ENCODE peak calls at places on chromosomes 12 and 14, in five cellular contexts. One of them, this sample, is unnamed.

GRCh38 chr12:121894633-121895032 is 6.0 kb downstream of the PSMD9 start:
- DNase-seq in tibial nerve: no peak
- DNase-seq in heart left ventricle: no peak
- DNase-seq in sigmoid colon: peak; percentile 69
- DNase-seq in upper lobe of right lung: no peak
- DNase-seq in this sample: no peak

GRCh38 chr12:13033266-13033875 is 10.8 kb upstream of the FAM234B start:
- DNase-seq in tibial nerve: no peak
- DNase-seq in heart left ventricle: no peak
- DNase-seq in sigmoid colon: no peak
- DNase-seq in upper lobe of right lung: no peak
- DNase-seq in this sample: no peak

GRCh38 chr12:100295764-100296555 is 29.0 kb downstream of the SCYL2 start:
- DNase-seq in tibial nerve: no peak
- DNase-seq in heart left ventricle: no peak
- DNase-seq in sigmoid colon: no peak
- DNase-seq in upper lobe of right lung: no peak
- DNase-seq in this sample: no peak

GRCh38 chr12:45725631-45726593 is 3.6 kb upstream of the ARID2 start:
- DNase-seq in tibial nerve: no peak
- DNase-seq in heart left ventricle: no peak
- DNase-seq in sigmoid colon: no peak
- DNase-seq in upper lobe of right lung: no peak
- DNase-seq in this sample: no peak

GRCh38 chr14:91945776-91946305 is 1.7 kb downstream of the FBLN5 start:
- DNase-seq in tibial nerve: no peak
- DNase-seq in heart left ventricle: no peak
- DNase-seq in sigmoid colon: no peak
- DNase-seq in upper lobe of right lung: no peak
- DNase-seq in this sample: peak; percentile 21

GRCh38 chr14:68244272-68244975 is 424.8 kb downstream of the RAD51B start:
- DNase-seq in tibial nerve: no peak
- DNase-seq in heart left ventricle: no peak
- DNase-seq in sigmoid colon: no peak
- DNase-seq in upper lobe of right lung: no peak
- DNase-seq in this sample: no peak

GRCh38 chr12:46891306-46891705 is 65.5 kb upstream of the SLC38A4 start:
- DNase-seq in tibial nerve: no peak
- DNase-seq in heart left ventricle: no peak
- DNase-seq in sigmoid colon: no peak
- DNase-seq in upper lobe of right lung: no peak
- DNase-seq in this sample: no peak

GRCh38 chr12:52876371-52876770 is 27.6 kb upstream of the KRT78 start:
- DNase-seq in tibial nerve: no peak
- DNase-seq in heart left ventricle: no peak
- DNase-seq in sigmoid colon: no peak
- DNase-seq in upper lobe of right lung: peak; percentile 90
- DNase-seq in this sample: no peak

GRCh38 chr12:32445356-32445755 is 46.0 kb downstream of the FGD4 start:
- DNase-seq in tibial nerve: no peak
- DNase-seq in heart left ventricle: no peak
- DNase-seq in sigmoid colon: no peak
- DNase-seq in upper lobe of right lung: no peak
- DNase-seq in this sample: no peak

GRCh38 chr12:6824962-6825381 is 3.2 kb upstream of the P3H3 start:
- DNase-seq in tibial nerve: no peak
- DNase-seq in heart left ventricle: no peak
- DNase-seq in sigmoid colon: no peak
- DNase-seq in upper lobe of right lung: no peak
- DNase-seq in this sample: no peak
- H3K27me3 ChIP-seq in tibial nerve: peaks cover 33% of the 10 kb centered on the region
- H3K27me3 ChIP-seq in heart left ventricle: no peaks in the 10 kb centered on the region
- H3K27me3 ChIP-seq in sigmoid colon: no peaks in the 10 kb centered on the region
- H3K27me3 ChIP-seq in upper lobe of right lung: no peaks in the 10 kb centered on the region
- H3K27me3 ChIP-seq in this sample: no peaks in the 10 kb centered on the region

GRCh38 chr14:62251237-62251636 is 489.0 kb downstream of the SNAPC1 start:
- DNase-seq in tibial nerve: no peak
- DNase-seq in heart left ventricle: no peak
- DNase-seq in sigmoid colon: no peak
- DNase-seq in upper lobe of right lung: no peak
- DNase-seq in this sample: no peak
- H3K27ac ChIP-seq in tibial nerve: no peak overlapping the region
- H3K27ac ChIP-seq in heart left ventricle: no peak overlapping the region
- H3K27ac ChIP-seq in sigmoid colon: no peak overlapping the region
- H3K27ac ChIP-seq in upper lobe of right lung: no peak overlapping the region
- H3K27ac ChIP-seq in this sample: no peak overlapping the region

GRCh38 chr12:68138480-68138879 is 21.1 kb downstream of the IFNG start:
- DNase-seq in tibial nerve: no peak
- DNase-seq in heart left ventricle: no peak
- DNase-seq in sigmoid colon: no peak
- DNase-seq in upper lobe of right lung: no peak
- DNase-seq in this sample: no peak
- H3K27me3 ChIP-seq in tibial nerve: no peaks in the 10 kb centered on the region
- H3K27me3 ChIP-seq in heart left ventricle: no peaks in the 10 kb centered on the region
- H3K27me3 ChIP-seq in sigmoid colon: no peaks in the 10 kb centered on the region
- H3K27me3 ChIP-seq in upper lobe of right lung: no peaks in the 10 kb centered on the region
- H3K27me3 ChIP-seq in this sample: no peaks in the 10 kb centered on the region

DNA sequence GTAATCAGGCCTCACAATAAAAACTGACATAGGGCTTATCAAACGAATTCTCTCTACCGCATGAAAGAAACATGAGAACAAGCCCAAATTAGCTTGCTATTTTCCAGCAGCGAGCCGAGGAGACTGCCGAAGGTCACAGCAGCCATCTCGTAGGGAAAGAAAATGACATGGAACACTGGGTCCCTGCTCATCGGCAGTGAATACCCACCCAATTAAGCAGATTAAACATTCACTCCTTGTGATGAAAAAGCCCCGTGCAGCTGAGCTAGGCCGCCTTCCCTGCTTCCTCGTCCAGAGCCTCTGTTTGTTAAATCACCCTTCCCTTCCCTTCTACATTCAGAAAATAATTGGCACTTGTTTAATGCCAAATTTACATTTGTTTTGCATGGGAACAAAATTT is 342.5 kb downstream of the RMST start:
- DNase-seq in tibial nerve: no peak
- DNase-seq in heart left ventricle: no peak
- DNase-seq in sigmoid colon: no peak
- DNase-seq in upper lobe of right lung: no peak
- DNase-seq in this sample: no peak
- H3K27ac ChIP-seq in tibial nerve: no peak overlapping the region
- H3K27ac ChIP-seq in heart left ventricle: no peak overlapping the region
- H3K27ac ChIP-seq in sigmoid colon: no peak overlapping the region
- H3K27ac ChIP-seq in upper lobe of right lung: no peak overlapping the region
- H3K27ac ChIP-seq in this sample: no peak overlapping the region

DNA sequence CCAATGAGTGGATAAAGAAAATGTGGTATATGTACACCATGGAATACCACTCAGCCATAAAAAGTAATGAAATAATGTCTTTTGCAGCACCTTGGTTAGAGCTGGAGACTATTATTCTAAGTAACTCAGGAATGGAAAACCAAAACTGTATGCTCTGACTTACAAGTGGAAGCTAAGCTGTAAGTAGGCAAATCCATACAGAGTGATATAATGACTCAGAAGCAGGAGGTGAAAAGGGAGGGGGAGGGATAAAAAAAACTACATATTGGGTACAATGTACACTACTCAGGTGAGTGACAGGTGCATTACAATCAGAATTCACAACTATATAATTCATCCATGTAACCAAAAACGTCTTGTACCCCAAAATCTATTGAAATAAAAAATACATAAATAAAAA is 15.1 kb upstream of the CLEC1A start:
- DNase-seq in tibial nerve: no peak
- DNase-seq in heart left ventricle: no peak
- DNase-seq in sigmoid colon: no peak
- DNase-seq in upper lobe of right lung: no peak
- DNase-seq in this sample: no peak
- H3K27me3 ChIP-seq in tibial nerve: no peaks in the 10 kb centered on the region
- H3K27me3 ChIP-seq in heart left ventricle: no peaks in the 10 kb centered on the region
- H3K27me3 ChIP-seq in sigmoid colon: no peaks in the 10 kb centered on the region
- H3K27me3 ChIP-seq in upper lobe of right lung: no peaks in the 10 kb centered on the region
- H3K27me3 ChIP-seq in this sample: no peaks in the 10 kb centered on the region

DNA sequence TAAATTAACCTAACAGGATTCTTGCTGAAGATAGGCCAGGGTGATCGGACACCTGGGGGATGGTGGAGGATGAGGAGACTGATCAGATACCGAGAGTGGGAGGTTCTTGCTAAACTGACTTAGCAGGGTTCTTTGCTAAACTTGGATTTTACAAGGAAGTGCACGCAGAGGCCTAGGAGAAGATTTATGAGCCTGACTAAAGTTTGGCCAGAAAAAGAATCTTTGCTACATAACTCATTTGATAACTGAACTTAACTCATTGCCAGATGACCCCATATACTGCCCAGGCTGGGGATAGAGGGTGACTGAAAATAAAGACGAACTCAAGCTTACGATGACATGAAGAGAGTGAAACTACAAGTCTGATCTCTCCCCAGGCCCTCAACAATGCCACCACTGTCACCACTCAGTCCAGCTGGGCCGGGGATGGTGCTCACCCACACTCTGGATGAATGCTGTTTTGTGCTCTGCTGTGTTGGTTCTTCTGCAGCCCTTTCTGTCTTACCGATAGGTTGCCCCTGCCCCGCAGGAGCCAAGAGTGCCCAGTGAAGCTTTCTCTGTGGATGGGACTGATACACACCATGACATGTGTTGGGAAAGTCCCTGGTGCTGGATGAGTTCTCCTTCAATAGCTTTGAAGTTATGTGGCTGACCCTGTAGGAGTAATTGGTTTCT is 29.0 kb downstream of the PPFIBP1 start:
- DNase-seq in tibial nerve: no peak
- DNase-seq in heart left ventricle: no peak
- DNase-seq in sigmoid colon: no peak
- DNase-seq in upper lobe of right lung: no peak
- DNase-seq in this sample: no peak
- H3K27ac ChIP-seq in tibial nerve: peak overlapping the region; percentile 91
- H3K27ac ChIP-seq in heart left ventricle: peak overlapping the region; percentile 81
- H3K27ac ChIP-seq in sigmoid colon: peak overlapping the region; percentile 78
- H3K27ac ChIP-seq in upper lobe of right lung: no peak overlapping the region
- H3K27ac ChIP-seq in this sample: peak overlapping the region; percentile 80

DNA sequence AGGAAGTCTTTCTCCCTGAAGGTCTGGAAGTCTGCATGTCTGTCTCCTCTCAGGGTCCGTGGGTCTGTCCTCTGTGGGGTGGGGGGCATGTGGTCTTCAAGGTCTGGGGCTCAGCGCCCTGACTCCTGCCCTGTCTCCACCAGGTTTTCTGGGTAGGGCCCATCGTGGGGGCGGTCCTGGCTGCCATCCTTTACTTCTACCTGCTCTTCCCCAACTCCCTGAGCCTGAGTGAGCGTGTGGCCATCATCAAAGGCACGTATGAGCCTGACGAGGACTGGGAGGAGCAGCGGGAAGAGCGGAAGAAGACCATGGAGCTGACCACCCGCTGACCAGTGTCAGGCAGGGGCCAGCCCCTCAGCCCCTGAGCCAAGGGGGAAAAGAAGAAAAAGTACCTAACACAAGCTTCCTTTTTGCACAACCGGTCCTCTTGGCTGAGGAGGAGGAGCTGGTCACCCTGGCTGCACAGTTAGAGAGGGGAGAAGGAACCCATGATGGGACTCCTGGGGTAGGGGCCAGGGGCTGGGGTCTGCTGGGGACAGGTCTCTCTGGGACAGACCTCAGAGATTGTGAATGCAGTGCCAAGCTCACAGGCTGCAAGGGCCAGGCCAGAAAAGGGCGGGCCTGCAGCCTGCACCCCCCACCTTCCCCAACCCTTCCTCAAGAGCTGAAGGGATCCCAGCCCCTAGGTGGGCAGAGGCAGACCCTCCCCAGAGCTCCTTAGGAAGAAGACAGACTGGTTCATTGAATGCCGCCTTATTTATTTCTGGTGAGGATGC is 3.4 kb downstream of the AQP5 start:
- DNase-seq in tibial nerve: no peak
- DNase-seq in heart left ventricle: no peak
- DNase-seq in sigmoid colon: no peak
- DNase-seq in upper lobe of right lung: peak; percentile 56
- DNase-seq in this sample: no peak
- H3K27me3 ChIP-seq in tibial nerve: peaks cover 19% of the 10 kb centered on the region
- H3K27me3 ChIP-seq in heart left ventricle: peaks cover 18% of the 10 kb centered on the region
- H3K27me3 ChIP-seq in sigmoid colon: peaks cover 17% of the 10 kb centered on the region
- H3K27me3 ChIP-seq in upper lobe of right lung: peaks cover 13% of the 10 kb centered on the region
- H3K27me3 ChIP-seq in this sample: no peaks in the 10 kb centered on the region

GRCh38 chr12:65916991-65917676 is 92.9 kb downstream of the HMGA2 start:
- DNase-seq in tibial nerve: no peak
- DNase-seq in heart left ventricle: no peak
- DNase-seq in sigmoid colon: no peak
- DNase-seq in upper lobe of right lung: no peak
- DNase-seq in this sample: no peak
- H3K27ac ChIP-seq in tibial nerve: no peak overlapping the region
- H3K27ac ChIP-seq in heart left ventricle: no peak overlapping the region
- H3K27ac ChIP-seq in sigmoid colon: no peak overlapping the region
- H3K27ac ChIP-seq in upper lobe of right lung: no peak overlapping the region
- H3K27ac ChIP-seq in this sample: no peak overlapping the region